ENCODE peak calls at places on chromosomes 5 and 9, in nine cellular contexts. G is NB4, K is ovary, O is A549, S is testis, A is stomach, T is GM12878, Q is body of pancreas, Z is lower leg skin. V is an unnamed sample.

GRCh38 chr5:129461816-129462396 is 1.8 kb downstream of the ADAMTS19 start:
- DNase-seq in G (no peak), K (no peak), O (no peak), S (no peak), A (no peak), T (no peak), Q (no peak), Z (no peak), V (no peak)

GRCh38 chr5:102764381-102765005 is 9.4 kb downstream of the PAM start:
- DNase-seq in G (no peak), K (no peak), O (no peak), S (no peak), A (no peak), T (no peak), Q (no peak), Z (no peak), V (no peak)

GRCh38 chr5:172417130-172417802 is 37.1 kb downstream of the SH3PXD2B start:
- DNase-seq in G (no peak), K (no peak), O (peak), S (no peak), A (no peak), T (no peak), Q (no peak), Z (no peak), V (no peak)

GRCh38 chr5:1952456-1953099 is 69.9 kb upstream of the IRX4 start:
- DNase-seq in G (no peak), K (no peak), O (no peak), S (no peak), A (no peak), T (no peak), Q (no peak), Z (no peak), V (no peak)

GRCh38 chr9:114366334-114367128 is 21.3 kb downstream of the AKNA start:
- DNase-seq in G (peak), K (no peak), O (peak), S (no peak), A (no peak), T (no peak), Q (no peak), Z (no peak), V (peak)

GRCh38 chr5:140568664-140569063 is 4.0 kb downstream of the SLC35A4 start:
- DNase-seq in G (no peak), K (no peak), O (no peak), S (no peak), A (no peak), T (no peak), Q (no peak), Z (no peak), V (no peak)

GRCh38 chr5:455806-456205 is 12.8 kb downstream of the EXOC3 start:
- DNase-seq in G (no peak), K (no peak), O (no peak), S (no peak), A (no peak), T (no peak), Q (no peak), Z (no peak), V (no peak)

GRCh38 chr5:55737793-55738192 is at the start of gene DDX4:
- DNase-seq in G (no peak), K (no peak), O (no peak), S (peak), A (no peak), T (no peak), Q (no peak), Z (no peak), V (no peak)

GRCh38 chr5:128408622-128409021 is 129.4 kb downstream of the FBN2 start:
- DNase-seq in G (no peak), K (no peak), O (no peak), S (no peak), A (no peak), T (no peak), Q (no peak), Z (no peak), V (no peak)

GRCh38 chr9:121713400-121714070 is 62.1 kb downstream of the DAB2IP start:
- DNase-seq in G (no peak), K (no peak), O (no peak), S (no peak), A (no peak), T (no peak), Q (no peak), Z (no peak), V (no peak)

GRCh38 chr9:97320080-97320642 is 12.7 kb downstream of the CCDC180 start:
- DNase-seq in G (no peak), K (no peak), O (no peak), S (no peak), A (no peak), T (no peak), Q (no peak), Z (no peak), V (no peak)

GRCh38 chr5:57231607-57232006 is 57.7 kb downstream of the GPBP1 start:
- DNase-seq in G (no peak), K (no peak), O (no peak), S (no peak), A (no peak), T (no peak), Q (no peak), Z (no peak), V (no peak)

GRCh38 chr5:154309805-154310204 is 119.3 kb downstream of the GALNT10 start:
- DNase-seq in G (no peak), K (no peak), O (no peak), S (no peak), A (no peak), T (no peak), Q (no peak), Z (no peak), V (no peak)

GRCh38 chr5:73851782-73852181 is 225.8 kb downstream of the ARHGEF28 start:
- DNase-seq in G (no peak), K (no peak), O (no peak), S (no peak), A (no peak), T (no peak), Q (no peak), Z (no peak), V (no peak)

GRCh38 chr9:98154678-98155077 is 35.7 kb upstream of the TRIM14 start:
- DNase-seq in G (no peak), K (no peak), O (no peak), S (no peak), A (no peak), T (no peak), Q (no peak), Z (no peak), V (no peak)

GRCh38 chr5:120735076-120735475 is 271.0 kb downstream of the PRR16 start:
- DNase-seq in G (no peak), K (no peak), O (no peak), S (no peak), A (no peak), T (no peak), Q (no peak), Z (no peak), V (no peak)

GRCh38 chr9:112013261-112013660 is 116.6 kb downstream of the UGCG start:
- DNase-seq in G (peak), K (no peak), O (no peak), S (no peak), A (no peak), T (no peak), Q (no peak), Z (no peak), V (no peak)

GRCh38 chr5:122844136-122844915 is 1.1 kb upstream of the SNX24 start:
- DNase-seq in G (peak), K (no peak), O (no peak), S (peak), A (peak), T (no peak), Q (peak), Z (peak), V (no peak)

GRCh38 chr5:122844916-122845252 is 529 bp upstream of the SNX24 start:
- DNase-seq in G (no peak), K (no peak), O (no peak), S (peak), A (no peak), T (no peak), Q (no peak), Z (no peak), V (no peak)

GRCh38 chr5:122847687-122848081 is 2.3 kb downstream of the SNX24 start:
- DNase-seq in G (no peak), K (no peak), O (no peak), S (no peak), A (no peak), T (no peak), Q (no peak), Z (no peak), V (no peak)

GRCh38 chr5:122846051-122846567 is 696 bp downstream of the SNX24 start:
- DNase-seq in G (peak), K (no peak), O (peak), S (no peak), A (no peak), T (no peak), Q (no peak), Z (no peak), V (peak)

DNA sequence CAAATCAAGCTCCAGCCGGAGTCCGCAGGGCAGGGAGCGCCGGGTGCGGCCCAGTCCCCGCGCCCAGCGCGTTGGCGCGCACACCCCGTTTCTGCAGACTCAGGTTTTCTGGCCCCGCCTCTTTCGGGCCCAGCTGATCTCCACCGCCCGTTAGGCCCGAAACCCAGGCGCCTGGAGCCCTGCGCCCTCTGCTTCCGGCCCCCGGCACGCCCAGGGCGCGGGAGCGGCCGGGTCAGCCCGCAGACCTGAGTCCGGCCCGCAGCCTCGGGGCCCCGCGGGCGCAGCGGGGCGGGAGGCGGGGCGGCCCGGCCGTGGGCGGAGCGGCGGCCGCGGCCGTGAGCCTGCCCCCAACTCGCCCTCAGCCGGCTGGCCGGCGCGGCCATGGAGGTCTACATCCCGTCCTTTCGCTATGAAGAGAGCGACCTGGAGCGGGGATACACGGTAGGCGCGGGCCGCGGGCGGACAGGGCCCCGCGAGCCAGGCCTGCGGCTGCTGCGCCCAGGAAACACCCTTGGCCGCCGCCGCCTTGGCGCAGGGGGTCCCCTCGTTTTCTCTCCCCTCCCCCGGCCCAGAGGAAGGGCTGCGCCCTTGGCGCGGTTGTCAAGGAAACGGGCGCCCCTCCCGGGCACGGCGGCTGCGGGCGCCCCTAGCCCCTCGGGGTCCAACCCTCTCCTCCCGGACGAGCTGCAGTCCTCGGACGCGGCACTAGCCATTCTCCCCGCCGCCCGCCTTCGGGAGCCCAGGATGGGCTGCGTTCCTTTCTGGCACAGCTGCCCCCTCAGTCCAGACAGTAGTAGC is at the start of gene SNX24:
- DNase-seq in G (peak), K (peak), O (peak), S (peak), A (peak), T (no peak), Q (peak), Z (peak), V (peak)
- TF ChIP-seq POLR2A in G (peak), K (peak), O (peak), S (no peak), A (no peak), T (peak), Q (peak), Z (no peak), V (peak)

GRCh38 chr5:177355868-177356168 is 1.9 kb upstream of the RGS14 start:
- DNase-seq in G (peak), K (no peak), O (no peak), S (no peak), A (no peak), T (no peak), Q (no peak), Z (no peak), V (no peak)
- TF ChIP-seq POLR2A in G (no peak), K (no peak), O (no peak), S (no peak), A (no peak), T (no peak), Q (no peak), Z (no peak), V (no peak)

DNA sequence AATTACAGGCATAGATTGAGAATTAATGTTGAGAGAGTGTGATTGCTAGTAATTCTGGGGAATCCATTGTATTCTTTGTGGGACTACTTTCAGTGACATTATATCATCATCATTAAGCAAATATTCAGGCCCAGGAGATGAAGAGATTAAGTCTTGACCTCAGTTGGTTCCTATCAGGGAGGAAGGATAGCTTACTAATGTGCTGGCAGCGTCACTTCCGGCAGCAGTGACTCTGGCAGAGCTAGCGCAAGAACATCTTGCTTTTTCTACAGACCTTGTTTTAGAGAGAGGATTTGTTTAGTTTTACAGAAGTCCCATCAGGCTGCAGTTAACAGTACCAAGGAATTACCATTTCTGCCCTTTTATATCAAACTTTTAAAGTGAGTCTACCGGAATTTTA is 20.3 kb downstream of the OSTF1 start:
- DNase-seq in G (no peak), K (no peak), O (no peak), S (peak), A (peak), T (no peak), Q (peak), Z (no peak), V (peak)
- TF ChIP-seq POLR2A in G (no peak), K (no peak), O (no peak), S (no peak), A (no peak), T (no peak), Q (no peak), Z (no peak), V (no peak)

GRCh38 chr5:54517512-54518145 is at the start of gene SNX18:
- DNase-seq in G (peak), K (peak), O (peak), S (peak), A (peak), T (peak), Q (peak), Z (peak), V (peak)
- TF ChIP-seq POLR2A in G (peak), K (peak), O (peak), S (no peak), A (no peak), T (peak), Q (peak), Z (no peak), V (peak)

DNA sequence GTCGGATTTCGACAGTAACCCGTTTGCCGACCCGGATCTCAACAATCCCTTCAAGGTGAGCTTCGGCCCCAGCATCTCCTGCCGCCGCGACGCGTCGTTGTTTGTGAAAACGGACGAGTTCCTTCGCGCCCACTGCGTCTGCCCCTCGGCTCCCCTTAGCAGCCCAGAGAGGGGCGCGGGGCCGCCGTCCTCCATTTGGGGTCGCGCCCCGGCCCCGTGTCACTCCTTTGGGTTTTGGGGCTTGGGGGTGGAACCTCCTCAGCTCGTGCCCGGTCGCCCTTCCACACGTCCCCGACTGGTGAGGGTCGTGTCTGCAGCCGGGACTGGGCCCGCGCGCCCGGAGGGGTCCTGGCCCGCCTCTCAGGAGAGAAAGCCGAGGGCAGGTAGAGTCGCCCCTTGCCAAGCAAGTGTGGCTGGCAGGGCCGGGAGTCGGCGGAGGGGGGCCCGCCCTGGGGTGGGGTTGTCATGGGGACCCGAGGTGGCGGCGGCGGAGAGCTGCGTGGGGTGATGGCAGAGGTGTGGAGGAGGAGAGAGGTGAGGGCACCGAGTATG is 333 bp downstream of the SCAMP1 start:
- DNase-seq in G (no peak), K (peak), O (no peak), S (peak), A (peak), T (no peak), Q (peak), Z (peak), V (peak)
- TF ChIP-seq POLR2A in G (no peak), K (no peak), O (no peak), S (no peak), A (no peak), T (no peak), Q (no peak), Z (no peak), V (no peak)

GRCh38 chr5:141618804-141619554 is at the start of gene DIAPH1:
- DNase-seq in G (peak), K (peak), O (peak), S (peak), A (peak), T (peak), Q (peak), Z (peak), V (peak)
- TF ChIP-seq POLR2A in G (peak), K (peak), O (peak), S (peak), A (no peak), T (peak), Q (peak), Z (no peak), V (peak)

GRCh38 chr5:151771259-151772028 is at the start of gene G3BP1:
- DNase-seq in G (peak), K (peak), O (peak), S (peak), A (peak), T (peak), Q (peak), Z (peak), V (peak)
- TF ChIP-seq POLR2A in G (peak), K (peak), O (peak), S (peak), A (peak), T (peak), Q (peak), Z (no peak), V (peak)